ENCODE peak calls at places on chromosomes 1 and 21, in nine cellular contexts. K is uterus, V is erythroblast, E is Peyer's patch, P is H1, O is ovary, U is H54, Q is IMR-90, F is GM12892. S is an unnamed sample.

GRCh38 chr1:85295654-85296053 is 19.2 kb upstream of the BCL10 start:
- DNase-seq in Q (no peak), F (no peak), U (no peak), K (no peak), P (no peak), V (no peak), O (no peak), E (no peak), S (no peak)

GRCh38 chr1:104100079-104100478 is 350.4 kb downstream of the AMY1C start:
- DNase-seq in F (no peak), U (no peak), V (no peak), K (no peak), P (no peak), O (no peak), E (no peak), Q (no peak), S (no peak)

GRCh38 chr21:28644762-28645161 is 347.9 kb downstream of the LTN1 start:
- DNase-seq in E (no peak), Q (no peak), K (no peak), V (no peak), O (no peak), U (no peak), F (no peak), P (no peak), S (no peak)

GRCh38 chr21:39788383-39788782 is 43.4 kb downstream of the IGSF5 start:
- DNase-seq in P (peak), U (peak), Q (peak), E (no peak), F (no peak), K (peak), O (peak), V (peak), S (peak)

GRCh38 chr1:41983451-41983850 is 64.7 kb upstream of the HIVEP3 start:
- DNase-seq in K (no peak), E (no peak), V (no peak), O (no peak), F (no peak), P (no peak), Q (no peak), U (no peak), S (no peak)

GRCh38 chr1:17201201-17202021 is 3.5 kb upstream of the PADI1 start:
- DNase-seq in V (no peak), P (no peak), F (no peak), E (peak), O (no peak), U (no peak), K (peak), Q (no peak), S (no peak)

GRCh38 chr1:245752551-245752950 is 597.8 kb downstream of the KIF26B start:
- DNase-seq in Q (no peak), E (no peak), V (no peak), K (no peak), F (no peak), U (no peak), P (no peak), O (no peak), S (no peak)

GRCh38 chr1:156571261-156571958 is 955 bp downstream of the IQGAP3 start:
- DNase-seq in P (no peak), Q (peak), E (no peak), F (no peak), O (no peak), V (peak), U (peak), K (no peak), S (no peak)

GRCh38 chr21:34074283-34075098 is 1.1 kb downstream of the MRPS6 start:
- DNase-seq in V (peak), E (no peak), K (no peak), O (no peak), P (no peak), Q (no peak), F (no peak), U (no peak), S (peak)

GRCh38 chr1:169105434-169106094 is 926 bp upstream of the ATP1B1 start:
- DNase-seq in P (peak), U (peak), V (peak), K (peak), Q (no peak), O (peak), F (peak), E (peak), S (peak)

GRCh38 chr1:162088281-162088969 is 18.9 kb downstream of the NOS1AP start:
- DNase-seq in K (no peak), F (no peak), V (no peak), Q (peak), U (no peak), P (no peak), O (no peak), E (no peak), S (no peak)

GRCh38 chr1:68113961-68114360 is 63.5 kb upstream of the DIRAS3 start:
- DNase-seq in V (no peak), O (no peak), P (no peak), U (no peak), F (no peak), Q (no peak), E (no peak), K (no peak), S (no peak)

GRCh38 chr1:167776616-167777252 is 55.0 kb downstream of the MPZL1 start:
- DNase-seq in Q (no peak), K (no peak), P (no peak), E (no peak), U (no peak), O (no peak), F (no peak), V (no peak), S (no peak)

GRCh38 chr1:232192781-232193450 is 437.0 kb downstream of the SIPA1L2 start:
- DNase-seq in F (no peak), P (no peak), O (no peak), Q (peak), V (no peak), E (no peak), K (no peak), U (no peak), S (no peak)

GRCh38 chr1:219441884-219442283 is 171.0 kb downstream of the ZC3H11B start:
- DNase-seq in F (no peak), P (no peak), E (no peak), Q (no peak), K (no peak), O (no peak), U (no peak), V (no peak), S (no peak)

GRCh38 chr1:88175631-88176226 is 508.3 kb upstream of the PKN2 start:
- DNase-seq in O (no peak), E (peak), K (no peak), V (no peak), P (no peak), F (no peak), Q (peak), U (no peak), S (no peak)

GRCh38 chr1:75198761-75199160 is 64.6 kb downstream of the LHX8 start:
- DNase-seq in E (no peak), V (no peak), U (no peak), K (no peak), P (no peak), Q (no peak), O (no peak), F (no peak), S (no peak)

GRCh38 chr1:210483821-210484220 is 155.1 kb downstream of the HHAT start:
- DNase-seq in K (no peak), O (no peak), P (no peak), F (no peak), E (no peak), U (no peak), V (no peak), Q (no peak), S (no peak)

GRCh38 chr1:245735831-245736530 is 581.2 kb downstream of the KIF26B start:
- DNase-seq in K (no peak), U (no peak), Q (peak), P (no peak), E (no peak), O (no peak), F (no peak), V (no peak), S (no peak)

GRCh38 chr1:228284521-228284920 is 76.7 kb downstream of the OBSCN start:
- DNase-seq in K (no peak), E (no peak), V (no peak), O (no peak), U (no peak), Q (no peak), P (no peak), F (no peak), S (no peak)

GRCh38 chr21:45095505-45095904 is 21.1 kb downstream of the ADARB1 start:
- DNase-seq in E (no peak), P (no peak), Q (no peak), K (no peak), O (no peak), U (no peak), F (no peak), V (no peak), S (no peak)

GRCh38 chr1:31436596-31437432 is 23.8 kb downstream of the SERINC2 start:
- DNase-seq in P (no peak), Q (no peak), F (no peak), U (no peak), E (no peak), O (no peak), V (no peak), K (no peak), S (no peak)

GRCh38 chr1:183185941-183186490 is at the start of gene LAMC2:
- DNase-seq in P (peak), O (peak), U (peak), K (peak), E (peak), F (no peak), Q (peak), V (peak), S (peak)

GRCh38 chr1:171429137-171429536 is 56.2 kb upstream of the PRRC2C start:
- DNase-seq in U (no peak), Q (no peak), F (no peak), P (no peak), V (no peak), E (no peak), O (no peak), K (no peak), S (no peak)

GRCh38 chr1:202170726-202171125 is 10.3 kb upstream of the PTPN7 start:
- DNase-seq in U (no peak), Q (no peak), O (no peak), K (no peak), V (no peak), F (no peak), P (no peak), E (no peak), S (no peak)

GRCh38 chr1:203493901-203494300 is at the start of gene OPTC:
- DNase-seq in V (no peak), P (no peak), O (no peak), F (no peak), E (no peak), K (no peak), Q (no peak), U (no peak), S (no peak)

GRCh38 chr1:40861227-40862003 is 748 bp downstream of the CITED4 start:
- DNase-seq in F (no peak), U (no peak), Q (peak), K (no peak), O (peak), V (peak), P (no peak), E (peak), S (peak)

GRCh38 chr1:3481836-3482589 is 27.5 kb downstream of the ARHGEF16 start:
- DNase-seq in U (no peak), K (no peak), F (no peak), Q (no peak), E (peak), V (no peak), P (no peak), O (no peak), S (no peak)

GRCh38 chr1:17233675-17234074 is 15.2 kb upstream of the PADI3 start:
- DNase-seq in U (peak), P (no peak), O (no peak), V (no peak), F (no peak), Q (peak), K (peak), E (peak), S (no peak)

GRCh38 chr1:178633068-178633467 is 92.0 kb upstream of the RALGPS2 start:
- DNase-seq in V (no peak), P (no peak), F (no peak), U (peak), Q (peak), O (no peak), E (no peak), K (no peak), S (no peak)

GRCh38 chr1:224722838-224723237 is 106.7 kb downstream of the CNIH3 start:
- DNase-seq in K (no peak), P (no peak), Q (no peak), V (no peak), O (no peak), E (no peak), F (no peak), U (no peak), S (no peak)

GRCh38 chr21:34844033-34844923 is 175.5 kb downstream of the CLIC6 start:
- DNase-seq in U (no peak), K (peak), Q (peak), O (no peak), E (no peak), V (peak), P (no peak), F (no peak), S (peak)

GRCh38 chr1:172674831-172675613 is 16.1 kb downstream of the FASLG start:
- DNase-seq in O (no peak), E (no peak), V (no peak), P (no peak), K (no peak), Q (no peak), F (no peak), U (no peak), S (no peak)

GRCh38 chr1:9410737-9411297 is 118.1 kb downstream of the SPSB1 start:
- DNase-seq in V (peak), Q (peak), F (no peak), K (no peak), P (no peak), U (no peak), O (no peak), E (no peak), S (no peak)

GRCh38 chr1:19640363-19641316 is 3.5 kb upstream of the NBL1 start:
- DNase-seq in Q (peak), P (no peak), V (no peak), K (no peak), F (no peak), U (no peak), E (peak), O (no peak), S (no peak)

GRCh38 chr1:10474613-10475507 is at the start of gene PEX14:
- DNase-seq in V (peak), F (peak), Q (peak), P (peak), K (peak), E (peak), O (peak), U (peak), S (peak)
- TF ChIP-seq POLR2A in V (peak), F (peak), Q (peak), P (peak), K (peak), E (peak), O (peak), U (peak), S (no peak)

DNA sequence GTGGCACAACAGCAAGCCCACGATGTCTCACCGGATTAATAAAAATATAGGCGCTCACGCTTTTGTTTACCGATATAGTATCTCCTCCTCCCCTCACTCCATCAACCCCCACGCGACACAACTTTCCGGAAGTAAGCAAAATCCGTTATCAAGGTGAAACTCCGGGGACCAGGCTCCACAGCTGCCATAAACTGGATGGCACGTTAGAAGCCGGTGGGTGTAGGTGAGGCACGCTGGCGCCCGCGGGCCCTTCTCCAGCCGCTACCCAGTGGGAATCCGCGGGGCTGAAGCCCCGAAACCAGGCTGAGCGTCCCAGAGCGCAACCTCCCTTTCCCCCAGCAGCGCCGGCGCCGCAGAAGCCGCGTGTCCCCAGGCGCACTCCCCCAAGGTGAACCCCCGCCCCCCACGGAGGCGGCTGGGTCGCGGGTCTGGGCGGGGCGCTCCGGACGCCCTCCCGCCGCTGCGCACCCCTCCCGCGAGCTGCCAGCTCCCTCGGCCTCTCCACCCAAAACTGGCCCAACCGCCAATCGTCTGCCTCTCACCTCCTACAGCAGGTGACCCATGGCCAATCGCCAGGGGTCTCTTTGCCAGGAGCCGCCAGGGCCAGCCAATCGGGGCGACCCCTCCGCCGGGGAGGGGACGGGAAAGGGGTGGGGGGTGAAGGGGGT is 112.4 kb downstream of the OSBPL9 start:
- DNase-seq in E (peak), Q (peak), O (peak), K (peak), U (peak), F (peak), V (peak), P (peak), S (peak)
- TF ChIP-seq POLR2A in E (peak), Q (peak), O (no peak), K (peak), U (peak), F (peak), V (peak), P (peak), S (no peak)

GRCh38 chr1:15684042-15684461 is at the start of gene PLEKHM2:
- DNase-seq in F (peak), E (peak), U (no peak), Q (peak), K (peak), O (peak), P (no peak), V (peak), S (peak)
- TF ChIP-seq POLR2A in F (peak), E (peak), U (peak), Q (peak), K (peak), O (no peak), P (peak), V (peak), S (peak)

DNA sequence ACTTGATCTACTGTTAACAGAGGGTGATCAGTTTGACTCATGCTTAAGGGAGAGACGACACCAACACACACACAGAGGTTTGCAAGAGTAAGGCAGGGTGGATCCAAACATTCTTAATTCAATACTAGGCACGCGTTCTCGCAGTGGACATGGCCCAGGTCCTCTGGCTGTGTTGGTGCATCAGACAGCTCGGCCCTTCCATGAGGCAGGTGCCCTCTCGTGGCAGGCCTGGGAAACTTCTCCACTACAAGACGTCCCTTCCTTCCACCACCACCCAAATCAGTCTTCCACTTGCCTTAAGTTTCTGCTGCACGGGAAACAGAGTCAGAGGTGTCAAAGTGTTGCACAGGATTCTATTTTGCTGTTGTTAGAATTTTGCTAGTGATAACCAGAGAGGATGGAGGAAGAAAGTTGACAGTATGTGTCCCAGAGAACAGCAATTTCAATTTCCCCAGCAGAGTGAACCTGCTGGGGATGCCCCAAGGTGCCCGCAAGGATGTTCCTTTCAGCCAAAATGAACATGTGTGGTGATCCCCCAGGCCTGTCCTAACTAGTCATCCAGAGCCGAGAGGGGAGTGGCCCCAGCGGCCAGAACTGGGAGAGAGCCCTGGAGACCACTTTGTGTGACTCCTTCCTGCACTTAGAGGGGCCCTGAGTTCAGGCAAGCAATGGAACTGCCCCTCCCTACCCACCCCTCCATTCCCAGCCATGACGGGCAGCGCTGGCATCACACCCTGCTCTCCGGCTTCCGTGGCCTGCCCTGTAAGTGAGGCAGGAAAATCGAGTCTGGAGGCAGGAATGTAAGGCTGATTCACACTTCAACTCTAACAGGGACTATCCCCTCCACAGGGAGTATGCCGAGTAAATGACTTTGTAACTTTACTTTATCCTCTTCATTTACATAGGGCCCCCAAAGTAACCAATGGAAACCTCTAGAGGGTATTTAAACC is 34.8 kb downstream of the MX1 start:
- DNase-seq in V (peak), K (peak), P (no peak), U (peak), E (peak), Q (peak), F (peak), O (peak), S (peak)
- TF ChIP-seq POLR2A in V (no peak), K (no peak), P (no peak), U (no peak), E (no peak), Q (no peak), F (no peak), O (no peak), S (no peak)

DNA sequence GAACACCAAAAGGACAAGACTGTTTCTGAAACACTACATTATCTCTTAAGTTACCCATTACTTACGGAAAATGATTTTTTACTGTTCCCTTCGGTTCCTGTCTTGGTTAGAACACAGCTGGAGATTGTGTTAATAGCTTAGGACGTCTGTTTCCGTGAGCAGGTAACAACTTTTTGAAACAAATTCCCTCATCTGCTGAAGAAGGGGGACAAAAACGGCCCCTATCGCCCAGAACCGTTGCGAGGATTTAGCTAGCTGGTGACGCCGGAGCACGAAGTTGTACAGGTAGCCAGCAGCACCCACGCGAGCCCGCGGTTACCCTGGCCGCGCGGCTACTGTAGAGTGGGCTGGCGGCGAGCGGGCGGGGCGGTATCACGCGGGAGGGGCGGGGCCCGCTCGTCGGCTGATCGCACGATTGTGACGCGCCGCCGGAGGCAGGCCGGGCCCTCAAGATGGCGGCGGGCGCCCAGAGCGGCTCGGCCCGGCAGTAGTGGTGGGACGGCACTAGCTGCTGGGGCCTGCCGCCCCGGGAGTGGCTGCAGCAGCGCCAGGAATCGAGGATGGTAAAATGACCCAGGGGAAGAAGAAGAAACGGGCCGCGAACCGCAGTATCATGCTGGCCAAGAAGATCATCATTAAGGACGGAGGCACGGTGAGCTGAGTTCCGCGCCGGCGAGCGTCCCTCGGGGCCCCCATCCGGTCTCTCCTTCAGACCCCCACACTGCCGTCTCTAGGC is 68.0 kb downstream of the SLC35A3 start:
- DNase-seq in O (peak), V (peak), E (peak), U (peak), P (peak), F (peak), Q (peak), K (peak), S (peak)
- TF ChIP-seq POLR2A in O (peak), V (peak), E (peak), U (peak), P (peak), F (peak), Q (peak), K (peak), S (peak)

S was measured in upper lobe of left lung.